ENCODE peak calls at places on chromosomes 5 and 9, in ten cellular contexts. W is hypothalamus; R is choroid plexus epithelial cell; K is RWPE1; Y is NCI-H748 treated with DMSO at 0.1 percent for 48 hours; E is naive thymus-derived CD8-positive, alpha-beta T cell; B is OCI-LY7; M is nephron progenitor cell; X is T-helper 2 cell; G is renal cortical epithelial cell. S is an unnamed sample.

GRCh38 chr9:893843-894420 is 52.4 kb downstream of the DMRT1 start:
- DNase-seq in M (peak), B (peak), K (peak), X (peak), W (no peak), R (peak), Y (peak), E (peak), G (peak), S (peak)

GRCh38 chr5:180866296-180866695 is 5.2 kb upstream of the ZFP62 start:
- DNase-seq in M (no peak), Y (no peak), B (no peak), W (no peak), E (no peak), K (no peak), G (no peak), R (no peak), X (no peak), S (no peak)

GRCh38 chr9:87233916-87234455 is 263.7 kb upstream of the DAPK1 start:
- DNase-seq in G (no peak), W (no peak), R (no peak), Y (no peak), M (no peak), E (no peak), B (no peak), K (no peak), X (no peak), S (no peak)

GRCh38 chr5:98770158-98770910 is 3.1 kb upstream of the RGMB start:
- DNase-seq in R (peak), X (peak), B (no peak), Y (peak), E (no peak), G (no peak), M (peak), W (peak), K (no peak), S (peak)

GRCh38 chr5:170719551-170719950 is 64.0 kb upstream of the GABRP start:
- DNase-seq in G (no peak), R (no peak), K (no peak), X (no peak), W (no peak), M (no peak), E (no peak), B (no peak), Y (no peak), S (no peak)

GRCh38 chr9:124216474-124217176 is 41.1 kb upstream of the NEK6 start:
- DNase-seq in B (peak), E (no peak), G (no peak), K (no peak), R (no peak), Y (no peak), X (peak), M (no peak), W (no peak), S (no peak)

GRCh38 chr5:66718374-66718977 is 122.3 kb downstream of the MAST4 start:
- DNase-seq in B (no peak), E (no peak), X (no peak), W (no peak), G (no peak), M (no peak), K (no peak), R (no peak), Y (no peak), S (no peak)

GRCh38 chr9:130276121-130276520 is 10.6 kb downstream of the HMCN2 start:
- DNase-seq in Y (no peak), M (no peak), X (no peak), K (no peak), R (peak), B (no peak), E (no peak), W (no peak), G (peak), S (no peak)

GRCh38 chr9:136762915-136763648 is 1.2 kb downstream of the LCN15 start:
- DNase-seq in K (peak), X (no peak), M (peak), Y (no peak), W (no peak), G (no peak), R (peak), E (peak), B (peak), S (no peak)

GRCh38 chr9:72874344-72874743 is 78.5 kb downstream of the ALDH1A1 start:
- DNase-seq in K (no peak), M (no peak), R (no peak), G (no peak), B (no peak), X (no peak), Y (no peak), W (no peak), E (no peak), S (no peak)

GRCh38 chr5:10689391-10690081 is 71.5 kb downstream of the DAP start:
- DNase-seq in G (peak), W (no peak), M (peak), X (no peak), E (no peak), R (peak), Y (peak), B (peak), K (no peak), S (no peak)

GRCh38 chr5:63141582-63141981 is 563.0 kb downstream of the LRRC70 start:
- DNase-seq in K (no peak), B (no peak), X (no peak), Y (no peak), R (no peak), W (no peak), M (no peak), G (no peak), E (no peak), S (no peak)

GRCh38 chr5:33631786-33632185 is 191.0 kb downstream of the TARS1 start:
- DNase-seq in W (no peak), E (no peak), G (peak), B (no peak), X (no peak), K (no peak), R (peak), M (no peak), Y (no peak), S (peak)

GRCh38 chr5:126633552-126633951 is 32.8 kb downstream of the PHAX start:
- DNase-seq in Y (no peak), B (no peak), R (no peak), M (no peak), G (no peak), E (no peak), X (no peak), K (no peak), W (no peak), S (no peak)

GRCh38 chr9:34385561-34386230 is 9.0 kb upstream of the MYORG start:
- DNase-seq in E (no peak), Y (no peak), W (no peak), G (no peak), K (no peak), M (no peak), X (no peak), B (no peak), R (no peak), S (no peak)